ENCODE peak calls at places on chromosomes 12 and 14, in nine cellular contexts. Y is prostate gland; M is pancreas; A is heart left ventricle; G is CD4-positive, alpha-beta T cell; D is right cardiac atrium; K is heart right ventricle; U is adrenal gland; E is tibial nerve. R is an unnamed sample. For H3K27me3, the result is how much of the 10 kb centered on the place peaks cover.

GRCh38 chr12:112381421-112381897 is 772 bp downstream of the HECTD4 start:
- DNase-seq in G (peak), Y (peak), E (no peak), A (no peak), K (peak), M (peak), U (peak), D (peak), R (peak)

GRCh38 chr14:95156153-95156764 is 1.1 kb downstream of the DICER1 start:
- DNase-seq in D (no peak), K (no peak), E (no peak), U (peak), Y (no peak), M (no peak), G (no peak), A (no peak), R (no peak)

GRCh38 chr12:56160160-56160763 is 2.1 kb downstream of the MYL6 start:
- DNase-seq in U (peak), Y (no peak), E (no peak), M (no peak), D (no peak), G (peak), K (no peak), A (no peak), R (no peak)

GRCh38 chr14:74592476-74593191 is 19.4 kb downstream of the LTBP2 start:
- DNase-seq in K (no peak), D (no peak), M (no peak), G (no peak), A (peak), U (no peak), E (no peak), Y (no peak), R (no peak)

GRCh38 chr14:79576434-79576833 is 634.9 kb downstream of the DIO2 start:
- DNase-seq in D (no peak), E (no peak), U (peak), M (no peak), K (no peak), Y (no peak), G (no peak), A (no peak), R (no peak)

GRCh38 chr12:72330291-72330690 is 58.1 kb downstream of the TRHDE start:
- DNase-seq in U (peak), G (no peak), M (no peak), E (no peak), A (no peak), D (no peak), Y (no peak), K (no peak), R (no peak)

GRCh38 chr14:24056800-24057184 is 5.0 kb downstream of the CARMIL3 start:
- DNase-seq in M (no peak), Y (no peak), D (no peak), A (peak), U (no peak), K (no peak), E (no peak), G (no peak), R (no peak)

GRCh38 chr14:37695836-37696235 is 100.4 kb downstream of the TTC6 start:
- DNase-seq in U (no peak), M (no peak), E (no peak), K (no peak), D (no peak), A (no peak), G (no peak), Y (no peak), R (no peak)

GRCh38 chr12:108833355-108833733 is 24.0 kb downstream of the SSH1 start:
- DNase-seq in Y (peak), D (peak), M (no peak), A (peak), K (peak), E (no peak), U (no peak), G (no peak), R (no peak)

GRCh38 chr12:16020034-16020433 is 108.9 kb downstream of the DERA start:
- DNase-seq in A (no peak), E (no peak), G (no peak), U (no peak), M (no peak), Y (no peak), D (no peak), K (no peak), R (no peak)

GRCh38 chr14:61911534-61911933 is 149.3 kb downstream of the SNAPC1 start:
- DNase-seq in M (no peak), A (no peak), D (no peak), K (no peak), E (no peak), Y (no peak), G (no peak), U (no peak), R (no peak)

DNA sequence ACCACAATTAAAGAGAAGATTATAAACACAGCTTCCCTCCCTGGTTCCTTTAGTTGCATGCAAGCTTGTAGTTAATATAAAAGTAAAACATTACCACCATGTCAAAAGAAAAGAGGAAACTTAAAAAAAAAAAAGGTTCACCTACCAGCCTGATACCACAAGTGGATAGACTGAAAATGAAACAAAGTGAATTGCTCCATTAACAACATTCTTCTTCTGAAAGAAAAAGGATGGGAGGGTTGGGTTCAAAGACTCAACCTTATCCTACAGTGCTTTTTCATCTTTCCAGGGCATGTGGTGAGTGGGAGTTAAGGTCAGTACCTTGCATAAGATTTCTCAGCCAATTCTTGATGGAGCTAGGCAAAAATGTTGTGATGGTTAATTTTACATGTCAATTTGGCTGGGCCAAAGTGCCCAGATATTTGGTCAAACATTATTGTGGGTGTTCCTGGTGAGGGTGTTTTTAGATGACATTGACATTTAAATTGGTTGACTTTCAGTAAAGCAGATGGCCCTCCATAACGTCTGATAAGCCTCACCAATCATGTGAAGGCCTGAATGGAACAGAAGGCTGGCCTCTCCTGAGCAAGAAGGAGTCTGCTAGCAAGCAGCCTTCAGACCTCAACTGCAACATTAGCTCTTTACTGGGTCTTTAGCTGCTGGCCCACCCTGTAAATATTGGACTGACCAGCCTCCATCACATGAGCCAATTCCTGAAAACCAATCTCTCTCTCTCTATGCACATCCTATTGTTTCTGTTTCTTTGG is 28.8 kb downstream of the VCPKMT start:
- DNase-seq in Y (no peak), U (no peak), A (no peak), E (no peak), K (no peak), G (no peak), D (no peak), M (no peak), R (no peak)
- H3K27me3 ChIP-seq in Y (under half), U (under half), A (under half), E (under half), K (under half), G (under half), D (under half), M (under half), R (under half)

GRCh38 chr12:54587315-54587821 is 1.1 kb downstream of the PPP1R1A start:
- DNase-seq in A (peak), U (no peak), E (no peak), D (peak), Y (no peak), G (no peak), K (peak), M (no peak), R (peak)
- H3K27me3 ChIP-seq in A (under half), U (under half), E (under half), D (under half), Y (under half), G (half or more), K (half or more), M (under half), R (under half)

GRCh38 chr14:76313861-76314260 is 62.1 kb upstream of the ESRRB start:
- DNase-seq in K (no peak), U (no peak), M (no peak), Y (no peak), E (no peak), G (no peak), A (no peak), D (no peak), R (no peak)

GRCh38 chr14:76313303-76313702 is 62.6 kb upstream of the ESRRB start:
- DNase-seq in G (no peak), E (no peak), D (no peak), Y (no peak), K (no peak), M (no peak), A (no peak), U (no peak), R (no peak)

GRCh38 chr14:76314521-76314951 is 61.4 kb upstream of the ESRRB start:
- DNase-seq in G (no peak), E (no peak), K (no peak), M (no peak), A (no peak), U (no peak), Y (no peak), D (no peak), R (no peak)

GRCh38 chr14:76311410-76311758 is 64.6 kb upstream of the ESRRB start:
- DNase-seq in D (no peak), G (no peak), Y (no peak), A (no peak), K (no peak), U (no peak), E (no peak), M (no peak), R (no peak)

DNA sequence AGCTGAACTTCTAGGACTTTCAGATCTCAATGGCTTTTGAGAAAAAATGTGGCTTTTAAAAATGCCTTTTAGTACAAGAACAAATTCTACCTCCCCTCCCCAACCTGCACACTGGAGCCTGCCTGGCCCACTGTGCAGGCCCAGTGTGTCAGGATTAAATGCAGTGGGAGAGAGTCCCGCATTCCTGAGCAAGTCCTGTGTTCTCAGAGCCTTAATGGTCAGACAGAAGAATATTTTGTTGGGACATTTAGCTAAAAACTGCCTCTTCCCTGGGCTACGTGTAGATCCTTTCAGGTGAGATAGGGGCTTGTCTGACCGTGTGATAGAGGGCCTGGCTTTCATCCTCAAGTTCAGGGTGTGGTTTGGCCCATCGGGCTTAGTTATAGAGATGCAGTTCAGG is 63.1 kb upstream of the ESRRB start:
- DNase-seq in Y (no peak), D (no peak), A (no peak), E (no peak), M (no peak), G (no peak), K (no peak), U (no peak), R (no peak)
- H3K27me3 ChIP-seq in Y (under half), D (under half), A (under half), E (under half), M (under half), G (under half), K (under half), U (under half), R (under half)

GRCh38 chr14:31964490-31964889 is 112.6 kb upstream of the ARHGAP5 start:
- DNase-seq in M (no peak), G (no peak), U (no peak), K (no peak), E (no peak), Y (no peak), D (no peak), A (no peak), R (no peak)

GRCh38 chr14:31955941-31956579 is 121.0 kb upstream of the ARHGAP5 start:
- DNase-seq in M (no peak), Y (no peak), A (no peak), K (no peak), E (no peak), G (no peak), U (no peak), D (no peak), R (no peak)

GRCh38 chr14:31962920-31963319 is 114.2 kb upstream of the ARHGAP5 start:
- DNase-seq in U (no peak), M (no peak), A (no peak), K (no peak), E (no peak), G (no peak), D (no peak), Y (no peak), R (no peak)

GRCh38 chr14:31961881-31962280 is 115.2 kb upstream of the ARHGAP5 start:
- DNase-seq in M (no peak), A (no peak), U (no peak), D (no peak), G (no peak), E (no peak), K (no peak), Y (no peak), R (no peak)

DNA sequence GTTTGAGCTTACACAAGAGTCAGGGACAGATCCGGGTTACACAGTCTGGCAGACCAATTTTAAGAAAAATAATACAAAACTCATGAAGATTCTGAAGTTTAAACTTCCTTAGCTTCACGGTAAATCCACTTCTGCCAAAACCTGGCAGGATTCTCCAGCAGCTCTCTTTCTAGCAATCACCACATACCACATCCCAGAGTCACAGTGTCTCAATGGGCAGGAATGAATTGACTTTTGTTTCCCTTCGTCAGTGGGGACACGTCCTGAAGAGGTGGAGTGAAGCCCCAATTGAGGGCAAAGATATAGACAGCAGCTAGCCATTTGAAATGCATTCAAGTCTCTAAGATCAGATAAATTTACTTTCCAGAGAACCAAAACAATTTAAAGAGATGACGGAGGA is 117.1 kb upstream of the ARHGAP5 start:
- DNase-seq in M (no peak), U (no peak), K (no peak), E (no peak), G (no peak), A (no peak), Y (no peak), D (no peak), R (no peak)
- H3K27me3 ChIP-seq in M (under half), U (under half), K (under half), E (under half), G (under half), A (under half), Y (under half), D (under half), R (under half)